ENCODE peak calls at places on chromosomes 7 and 10, in nine cellular contexts. J, V, P, K, A, X, L, Y and F are unnamed samples. For H3K4me1, the result is how much of the 10 kb centered on the place peaks cover.

GRCh38 chr7:158546626-158547025 is 41.0 kb downstream of the PTPRN2 start:
- DNase-seq in J (no peak), V (no peak), P (no peak), K (no peak), A (no peak), X (no peak), L (no peak), Y (no peak), F (no peak)

GRCh38 chr10:30435068-30435422 is 1.1 kb downstream of the MAP3K8 start:
- DNase-seq in J (peak), V (no peak), P (peak), K (no peak), A (peak), X (no peak), L (no peak), Y (peak), F (no peak)

GRCh38 chr10:6053816-6054581 is 8.2 kb downstream of the IL2RA start:
- DNase-seq in J (no peak), V (no peak), P (no peak), K (no peak), A (no peak), X (no peak), L (peak), Y (no peak), F (no peak)

GRCh38 chr7:17774701-17775288 is 165.5 kb downstream of the SNX13 start:
- DNase-seq in J (no peak), V (no peak), P (no peak), K (no peak), A (no peak), X (no peak), L (no peak), Y (peak), F (no peak)

GRCh38 chr7:47681241-47681810 is 99.4 kb upstream of the TNS3 start:
- DNase-seq in J (peak), V (no peak), P (no peak), K (no peak), A (no peak), X (no peak), L (no peak), Y (no peak), F (no peak)

GRCh38 chr10:16986082-16986405 is 143.6 kb downstream of the CUBN start:
- DNase-seq in J (no peak), V (no peak), P (no peak), K (no peak), A (no peak), X (no peak), L (no peak), Y (no peak), F (no peak)

GRCh38 chr7:568681-569035 is 49.0 kb upstream of the PDGFA start:
- DNase-seq in J (no peak), V (no peak), P (no peak), K (no peak), A (no peak), X (no peak), L (peak), Y (peak), F (no peak)

GRCh38 chr10:77349226-77349625 is 288.4 kb downstream of the KCNMA1 start:
- DNase-seq in J (no peak), V (no peak), P (no peak), K (no peak), A (no peak), X (no peak), L (no peak), Y (peak), F (no peak)

GRCh38 chr7:151926336-151926712 is 29.9 kb upstream of the GALNTL5 start:
- DNase-seq in J (no peak), V (no peak), P (no peak), K (no peak), A (no peak), X (no peak), L (no peak), Y (no peak), F (no peak)

GRCh38 chr7:73567701-73568685 is 10.4 kb downstream of the TBL2 start:
- DNase-seq in J (no peak), V (no peak), P (no peak), K (no peak), A (no peak), X (no peak), L (no peak), Y (no peak), F (no peak)

GRCh38 chr10:74923556-74923955 is 97.2 kb downstream of the KAT6B start:
- DNase-seq in J (peak), V (no peak), P (peak), K (no peak), A (no peak), X (no peak), L (peak), Y (no peak), F (no peak)

GRCh38 chr10:14601872-14602725 is 172.6 kb downstream of the FAM107B start:
- DNase-seq in J (no peak), V (peak), P (no peak), K (no peak), A (peak), X (peak), L (peak), Y (peak), F (no peak)

GRCh38 chr7:43076606-43077005 is 35.8 kb upstream of the HECW1 start:
- DNase-seq in J (no peak), V (no peak), P (no peak), K (no peak), A (no peak), X (no peak), L (no peak), Y (no peak), F (no peak)

GRCh38 chr7:17580141-17580540 is 281.7 kb downstream of the AHR start:
- DNase-seq in J (no peak), V (no peak), P (no peak), K (no peak), A (no peak), X (no peak), L (no peak), Y (peak), F (no peak)

GRCh38 chr7:87216701-87217508 is 2.6 kb downstream of the TMEM243 start:
- DNase-seq in J (no peak), V (no peak), P (no peak), K (no peak), A (no peak), X (peak), L (no peak), Y (no peak), F (no peak)

GRCh38 chr10:102668312-102669110 is 24.2 kb downstream of the TRIM8 start:
- DNase-seq in J (peak), V (no peak), P (no peak), K (no peak), A (no peak), X (no peak), L (no peak), Y (no peak), F (no peak)

GRCh38 chr7:139995034-139995915 is 67.5 kb downstream of the PARP12 start:
- DNase-seq in J (no peak), V (no peak), P (peak), K (no peak), A (no peak), X (no peak), L (no peak), Y (peak), F (no peak)

GRCh38 chr10:50501478-50501877 is 122.3 kb downstream of the SGMS1 start:
- DNase-seq in J (no peak), V (peak), P (no peak), K (no peak), A (peak), X (no peak), L (no peak), Y (peak), F (no peak)

GRCh38 chr10:78462221-78462620 is 428.6 kb downstream of the RPS24 start:
- DNase-seq in J (peak), V (no peak), P (no peak), K (no peak), A (no peak), X (no peak), L (no peak), Y (no peak), F (no peak)

GRCh38 chr7:50266893-50267386 is 37.6 kb upstream of the IKZF1 start:
- DNase-seq in J (no peak), V (no peak), P (no peak), K (no peak), A (no peak), X (peak), L (peak), Y (no peak), F (no peak)

GRCh38 chr10:12214763-12215218 is 18.8 kb downstream of the CDC123 start:
- DNase-seq in J (no peak), V (no peak), P (peak), K (no peak), A (peak), X (peak), L (no peak), Y (peak), F (no peak)

GRCh38 chr7:6422926-6423632 is 24.7 kb downstream of the DAGLB start:
- DNase-seq in J (no peak), V (no peak), P (no peak), K (no peak), A (no peak), X (no peak), L (peak), Y (no peak), F (no peak)

GRCh38 chr7:76191783-76192240 is 9.9 kb upstream of the SRRM3 start:
- DNase-seq in J (peak), V (peak), P (peak), K (no peak), A (peak), X (no peak), L (no peak), Y (peak), F (peak)

GRCh38 chr7:32518534-32519140 is 23.3 kb downstream of the AVL9 start:
- DNase-seq in J (no peak), V (no peak), P (peak), K (no peak), A (peak), X (no peak), L (no peak), Y (peak), F (peak)

GRCh38 chr7:148435715-148436114 is 154.9 kb upstream of the C7orf33 start:
- DNase-seq in J (no peak), V (no peak), P (no peak), K (no peak), A (no peak), X (no peak), L (no peak), Y (no peak), F (no peak)

GRCh38 chr7:148434887-148435286 is 155.7 kb upstream of the C7orf33 start:
- DNase-seq in J (no peak), V (no peak), P (no peak), K (no peak), A (no peak), X (no peak), L (no peak), Y (no peak), F (no peak)

GRCh38 chr7:148436135-148436534 is 154.4 kb upstream of the C7orf33 start:
- DNase-seq in J (no peak), V (no peak), P (no peak), K (no peak), A (no peak), X (no peak), L (no peak), Y (no peak), F (no peak)

GRCh38 chr7:148437043-148437442 is 153.5 kb upstream of the C7orf33 start:
- DNase-seq in J (no peak), V (no peak), P (no peak), K (no peak), A (no peak), X (no peak), L (no peak), Y (no peak), F (no peak)

GRCh38 chr7:148436571-148436970 is 154.0 kb upstream of the C7orf33 start:
- DNase-seq in J (no peak), V (no peak), P (no peak), K (no peak), A (no peak), X (no peak), L (no peak), Y (no peak), F (no peak)
- H3K4me1 ChIP-seq in J (under half), V (under half), P (under half), K (under half), A (under half), X (under half), L (under half), Y (under half), F (under half)

GRCh38 chr7:127690337-127690736 is 38.3 kb downstream of the SND1 start:
- DNase-seq in J (no peak), V (no peak), P (no peak), K (no peak), A (no peak), X (no peak), L (no peak), Y (no peak), F (no peak)

GRCh38 chr7:127692200-127692599 is 40.2 kb downstream of the SND1 start:
- DNase-seq in J (no peak), V (no peak), P (no peak), K (no peak), A (no peak), X (no peak), L (no peak), Y (no peak), F (no peak)

GRCh38 chr7:127683776-127684681 is 32.0 kb downstream of the SND1 start:
- DNase-seq in J (no peak), V (no peak), P (no peak), K (no peak), A (no peak), X (no peak), L (no peak), Y (no peak), F (no peak)

GRCh38 chr7:127690806-127691205 is 38.8 kb downstream of the SND1 start:
- DNase-seq in J (no peak), V (no peak), P (no peak), K (no peak), A (no peak), X (no peak), L (no peak), Y (no peak), F (no peak)

DNA sequence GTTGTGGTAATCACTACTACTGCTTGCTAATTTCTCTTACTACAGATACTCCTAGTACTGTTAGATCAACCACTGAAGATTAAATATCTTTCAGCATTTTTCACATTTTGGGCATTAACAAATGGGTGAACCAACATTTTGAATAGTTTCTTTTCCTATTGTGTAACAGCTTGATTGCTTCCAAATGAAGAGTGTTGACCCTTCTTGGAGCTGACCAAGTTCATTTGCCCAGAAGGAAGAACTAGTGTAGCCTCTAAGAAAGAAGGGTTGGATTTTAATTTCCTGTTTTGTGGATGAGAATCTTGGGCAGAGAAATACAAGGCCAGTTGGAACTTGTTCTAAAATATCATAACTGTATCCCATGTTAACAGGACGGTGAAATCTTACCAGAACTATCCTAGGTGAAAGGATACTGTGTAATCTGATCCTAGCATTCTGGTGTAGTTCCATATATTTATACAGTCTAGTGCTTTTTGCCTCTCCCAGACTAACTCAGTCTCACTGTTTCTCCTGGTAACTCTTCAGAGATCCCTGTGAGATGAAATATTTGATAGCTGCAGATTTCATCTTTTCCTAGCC is 37.3 kb downstream of the SND1 start:
- DNase-seq in J (no peak), V (no peak), P (no peak), K (no peak), A (no peak), X (no peak), L (no peak), Y (no peak), F (no peak)
- H3K4me1 ChIP-seq in J (under half), V (under half), P (under half), K (under half), A (under half), X (under half), L (under half), Y (under half), F (under half)

DNA sequence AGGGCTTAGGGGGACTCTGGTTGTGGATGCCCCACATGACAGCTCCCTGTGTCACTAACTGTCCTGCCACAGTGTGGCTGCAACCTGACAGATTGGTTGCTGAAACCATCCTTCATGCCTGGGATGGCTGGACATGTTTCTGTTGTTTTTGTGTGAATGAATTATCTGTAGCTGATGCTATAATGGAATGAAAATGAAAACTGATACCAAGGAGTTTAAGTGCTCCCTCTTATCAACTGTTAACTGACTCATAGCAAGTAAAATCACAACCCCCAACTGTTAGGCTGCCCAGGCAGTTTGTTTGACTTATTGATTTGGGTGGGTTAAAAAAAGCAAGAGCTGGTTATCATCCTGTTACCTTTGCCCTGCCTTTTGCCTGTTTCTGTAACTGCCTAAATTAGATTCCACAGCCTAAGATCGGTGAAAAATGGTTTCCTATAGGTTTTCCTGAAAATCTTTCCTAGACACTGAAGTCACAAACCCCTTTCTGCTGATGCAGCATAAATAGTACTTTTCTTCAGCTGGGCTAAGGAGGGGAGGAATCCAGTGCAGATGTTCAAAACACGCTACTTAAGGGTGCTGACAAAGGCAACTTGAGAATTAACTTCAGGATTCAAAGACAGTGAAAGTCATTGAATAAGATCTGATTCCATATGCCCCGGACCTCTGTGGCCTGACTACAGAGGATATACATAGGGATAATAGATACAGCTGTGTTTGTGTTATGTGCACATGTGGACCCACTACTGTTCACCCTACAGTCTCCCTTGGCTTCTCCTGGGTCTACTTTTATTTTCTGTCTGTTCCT is 5.7 kb downstream of the FRAT2 start:
- DNase-seq in J (no peak), V (no peak), P (no peak), K (no peak), A (no peak), X (no peak), L (no peak), Y (peak), F (no peak)
- H3K4me1 ChIP-seq in J (under half), V (under half), P (under half), K (under half), A (half or more), X (under half), L (under half), Y (under half), F (under half)

GRCh38 chr10:86829472-86829871 is 73.1 kb downstream of the BMPR1A start:
- DNase-seq in J (no peak), V (no peak), P (no peak), K (no peak), A (no peak), X (no peak), L (no peak), Y (no peak), F (no peak)
- H3K4me1 ChIP-seq in J (under half), V (under half), P (under half), K (half or more), A (under half), X (under half), L (under half), Y (under half), F (under half)

DNA sequence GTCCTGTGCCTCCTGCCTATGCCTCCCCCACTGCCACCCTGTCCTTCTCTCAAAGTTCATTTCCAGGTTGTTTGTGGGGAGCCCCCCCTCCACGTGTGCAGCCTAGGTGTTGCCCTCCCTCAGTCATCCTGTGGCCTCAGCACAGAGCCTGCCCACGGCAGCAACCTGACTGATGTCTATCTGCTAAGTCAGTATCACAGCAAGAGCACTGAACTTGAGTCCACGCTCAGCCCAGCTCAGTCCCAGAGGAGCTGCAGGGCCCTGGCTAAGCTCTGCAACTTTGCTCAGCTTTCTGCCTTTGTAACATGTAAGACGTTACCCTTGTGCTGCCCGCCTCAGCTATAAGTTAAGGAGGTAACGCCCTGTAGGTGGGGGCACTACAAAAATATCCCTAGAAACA is 28.7 kb downstream of the FAM53B start:
- DNase-seq in J (no peak), V (no peak), P (no peak), K (no peak), A (no peak), X (no peak), L (no peak), Y (no peak), F (no peak)
- H3K4me1 ChIP-seq in J (under half), V (under half), P (under half), K (under half), A (under half), X (half or more), L (half or more), Y (under half), F (under half)

DNA sequence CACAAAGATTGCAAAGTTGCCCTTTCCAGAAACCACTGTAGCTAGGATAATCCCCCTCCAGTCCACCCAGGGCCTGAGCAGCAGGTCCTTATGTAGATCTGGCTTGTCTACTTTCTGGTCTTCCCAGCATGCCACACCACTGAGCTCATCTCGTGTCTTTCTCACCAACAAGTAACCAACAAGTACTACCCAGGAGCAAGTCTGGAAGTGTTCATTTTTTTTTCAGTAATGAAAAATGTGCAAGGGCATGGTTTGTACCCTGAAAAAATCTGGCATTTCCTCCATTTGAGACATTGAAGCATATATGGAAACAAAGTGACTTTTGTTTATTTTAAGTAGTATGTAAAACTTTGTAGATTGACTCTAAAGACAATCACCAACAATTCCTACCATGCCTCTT is 120.8 kb downstream of the INHBA start:
- DNase-seq in J (no peak), V (no peak), P (no peak), K (no peak), A (no peak), X (no peak), L (no peak), Y (peak), F (no peak)
- H3K4me1 ChIP-seq in J (under half), V (under half), P (under half), K (under half), A (under half), X (under half), L (under half), Y (under half), F (under half)

GRCh38 chr7:149865437-149865836 is 8.3 kb upstream of the ATP6V0E2 start:
- DNase-seq in J (peak), V (no peak), P (no peak), K (no peak), A (no peak), X (peak), L (no peak), Y (peak), F (no peak)
- H3K4me1 ChIP-seq in J (under half), V (under half), P (under half), K (under half), A (under half), X (half or more), L (under half), Y (under half), F (under half)

GRCh38 chr10:927131-927530 is 4.4 kb downstream of the LARP4B start:
- DNase-seq in J (peak), V (no peak), P (no peak), K (no peak), A (no peak), X (no peak), L (no peak), Y (no peak), F (no peak)
- H3K4me1 ChIP-seq in J (under half), V (under half), P (under half), K (under half), A (under half), X (half or more), L (half or more), Y (under half), F (under half)

GRCh38 chr10:123007558-123008378 is 827 bp downstream of the IKZF5 start:
- DNase-seq in J (peak), V (no peak), P (peak), K (no peak), A (peak), X (peak), L (peak), Y (peak), F (no peak)
- H3K4me1 ChIP-seq in J (under half), V (under half), P (under half), K (under half), A (under half), X (half or more), L (half or more), Y (under half), F (under half)